ENCODE peak calls at places on chromosome 14, in four cellular contexts. One of them, this sample, is unnamed.

GRCh38 chr14:65361920-65362319 is 50.6 kb upstream of the FUT8 start:
- DNase-seq in uterus: no peak
- DNase-seq in Panc1: no peak
- DNase-seq in colonic mucosa: no peak
- DNase-seq in this sample: no peak

GRCh38 chr14:64200170-64200569 is 94.0 kb downstream of the ESR2 start:
- DNase-seq in uterus: no peak
- DNase-seq in Panc1: no peak
- DNase-seq in colonic mucosa: no peak
- DNase-seq in this sample: no peak

GRCh38 chr14:104602315-104602932 is 2.1 kb downstream of the TMEM179 start:
- DNase-seq in uterus: no peak
- DNase-seq in Panc1: no peak
- DNase-seq in colonic mucosa: no peak
- DNase-seq in this sample: no peak

GRCh38 chr14:76236172-76237130 is 84.7 kb downstream of the GPATCH2L start:
- DNase-seq in uterus: no peak
- DNase-seq in Panc1: no peak
- DNase-seq in colonic mucosa: no peak
- DNase-seq in this sample: no peak

GRCh38 chr14:69695664-69696527 is 71.0 kb upstream of the SRSF5 start:
- DNase-seq in uterus: no peak
- DNase-seq in Panc1: no peak
- DNase-seq in colonic mucosa: peak
- DNase-seq in this sample: peak

GRCh38 chr14:72679106-72679505 is 214.8 kb downstream of the DPF3 start:
- DNase-seq in uterus: no peak
- DNase-seq in Panc1: no peak
- DNase-seq in colonic mucosa: no peak
- DNase-seq in this sample: no peak

GRCh38 chr14:54207991-54208520 is 188.8 kb upstream of the CDKN3 start:
- DNase-seq in uterus: no peak
- DNase-seq in Panc1: no peak
- DNase-seq in colonic mucosa: no peak
- DNase-seq in this sample: no peak

GRCh38 chr14:51738754-51739153 is 87.0 kb downstream of the FRMD6 start:
- DNase-seq in uterus: no peak
- DNase-seq in Panc1: no peak
- DNase-seq in colonic mucosa: no peak
- DNase-seq in this sample: no peak

GRCh38 chr14:106823552-106823951 is 1297.2 kb downstream of the TMEM121 start:
- DNase-seq in uterus: no peak
- DNase-seq in Panc1: no peak
- DNase-seq in colonic mucosa: no peak
- DNase-seq in this sample: no peak

GRCh38 chr14:69090187-69090789 is 62.6 kb downstream of the DCAF5 start:
- DNase-seq in uterus: no peak
- DNase-seq in Panc1: no peak
- DNase-seq in colonic mucosa: peak
- DNase-seq in this sample: no peak

GRCh38 chr14:99195602-99196309 is 76.2 kb downstream of the BCL11B start:
- DNase-seq in uterus: no peak
- DNase-seq in Panc1: no peak
- DNase-seq in colonic mucosa: no peak
- DNase-seq in this sample: peak

GRCh38 chr14:74882103-74882920 is 596 bp downstream of the DLST start:
- DNase-seq in uterus: peak
- DNase-seq in Panc1: no peak
- DNase-seq in colonic mucosa: peak
- DNase-seq in this sample: no peak

GRCh38 chr14:20684662-20685456 is 499 bp downstream of the RNASE4 start:
- DNase-seq in uterus: peak
- DNase-seq in Panc1: no peak
- DNase-seq in colonic mucosa: peak
- DNase-seq in this sample: no peak

GRCh38 chr14:50342211-50343080 is 30.3 kb downstream of the DMAC2L start:
- DNase-seq in uterus: peak
- DNase-seq in Panc1: no peak
- DNase-seq in colonic mucosa: peak
- DNase-seq in this sample: peak
- TF ChIP-seq CTCF in uterus: peak
- TF ChIP-seq CTCF in Panc1: peak
- TF ChIP-seq CTCF in colonic mucosa: no peak
- TF ChIP-seq CTCF in this sample: peak

GRCh38 chr14:60229614-60230013 is 19.4 kb upstream of the PPM1A start:
- DNase-seq in uterus: no peak
- DNase-seq in Panc1: no peak
- DNase-seq in colonic mucosa: no peak
- DNase-seq in this sample: no peak
- H3K4me3 ChIP-seq in uterus: no peak
- H3K4me3 ChIP-seq in Panc1: no peak
- H3K4me3 ChIP-seq in colonic mucosa: no peak
- H3K4me3 ChIP-seq in this sample: no peak

GRCh38 chr14:21860172-21860571 is 186.6 kb upstream of the OR4E1 start:
- DNase-seq in uterus: no peak
- DNase-seq in Panc1: no peak
- DNase-seq in colonic mucosa: no peak
- DNase-seq in this sample: no peak
- TF ChIP-seq CTCF in uterus: no peak
- TF ChIP-seq CTCF in Panc1: peak
- TF ChIP-seq CTCF in colonic mucosa: peak
- TF ChIP-seq CTCF in this sample: peak

GRCh38 chr14:94066089-94066676 is 14.8 kb downstream of the DDX24 start:
- DNase-seq in uterus: no peak
- DNase-seq in Panc1: no peak
- DNase-seq in colonic mucosa: peak
- DNase-seq in this sample: no peak
- H3K4me3 ChIP-seq in uterus: no peak
- H3K4me3 ChIP-seq in Panc1: no peak
- H3K4me3 ChIP-seq in colonic mucosa: no peak
- H3K4me3 ChIP-seq in this sample: no peak